ENCODE peak calls at places on chromosomes 11 and 22, in seven cellular contexts. One of them, this sample, is unnamed.

GRCh38 chr11:105177658-105178057 is 38.1 kb upstream of the CARD18 start:
- DNase-seq in IMR-90: peak
- DNase-seq in endothelial cell of umbilical vein: peak
- DNase-seq in sigmoid colon: no peak
- DNase-seq in tibial nerve: no peak
- DNase-seq in A549: no peak
- DNase-seq in K562: no peak
- DNase-seq in this sample: no peak

GRCh38 chr11:34972892-34973291 is 56.5 kb downstream of the PDHX start:
- DNase-seq in IMR-90: peak
- DNase-seq in endothelial cell of umbilical vein: no peak
- DNase-seq in sigmoid colon: no peak
- DNase-seq in tibial nerve: no peak
- DNase-seq in A549: no peak
- DNase-seq in K562: no peak
- DNase-seq in this sample: no peak

GRCh38 chr11:111977141-111978027 is 40.2 kb downstream of the DIXDC1 start:
- DNase-seq in IMR-90: no peak
- DNase-seq in endothelial cell of umbilical vein: peak
- DNase-seq in sigmoid colon: peak
- DNase-seq in tibial nerve: peak
- DNase-seq in A549: no peak
- DNase-seq in K562: no peak
- DNase-seq in this sample: peak

GRCh38 chr11:9906043-9906791 is 242.3 kb downstream of the SWAP70 start:
- DNase-seq in IMR-90: peak
- DNase-seq in endothelial cell of umbilical vein: peak
- DNase-seq in sigmoid colon: no peak
- DNase-seq in tibial nerve: no peak
- DNase-seq in A549: peak
- DNase-seq in K562: no peak
- DNase-seq in this sample: no peak

GRCh38 chr22:35552186-35552842 is 11.7 kb downstream of the RASD2 start:
- DNase-seq in IMR-90: no peak
- DNase-seq in endothelial cell of umbilical vein: peak
- DNase-seq in sigmoid colon: no peak
- DNase-seq in tibial nerve: no peak
- DNase-seq in A549: peak
- DNase-seq in K562: peak
- DNase-seq in this sample: peak

GRCh38 chr11:128179512-128179911 is 407.8 kb downstream of the ETS1 start:
- DNase-seq in IMR-90: no peak
- DNase-seq in endothelial cell of umbilical vein: no peak
- DNase-seq in sigmoid colon: no peak
- DNase-seq in tibial nerve: no peak
- DNase-seq in A549: no peak
- DNase-seq in K562: no peak
- DNase-seq in this sample: no peak

GRCh38 chr22:28017859-28018258 is 98.8 kb upstream of the PITPNB start:
- DNase-seq in IMR-90: no peak
- DNase-seq in endothelial cell of umbilical vein: no peak
- DNase-seq in sigmoid colon: peak
- DNase-seq in tibial nerve: no peak
- DNase-seq in A549: no peak
- DNase-seq in K562: no peak
- DNase-seq in this sample: no peak

GRCh38 chr11:93686226-93686625 is 24.7 kb downstream of the CEP295 start:
- DNase-seq in IMR-90: no peak
- DNase-seq in endothelial cell of umbilical vein: no peak
- DNase-seq in sigmoid colon: no peak
- DNase-seq in tibial nerve: no peak
- DNase-seq in A549: no peak
- DNase-seq in K562: no peak
- DNase-seq in this sample: no peak

GRCh38 chr22:49023879-49024774 is 803.5 kb downstream of the BRD1 start:
- DNase-seq in IMR-90: no peak
- DNase-seq in endothelial cell of umbilical vein: no peak
- DNase-seq in sigmoid colon: peak
- DNase-seq in tibial nerve: no peak
- DNase-seq in A549: no peak
- DNase-seq in K562: no peak
- DNase-seq in this sample: no peak

GRCh38 chr11:85889676-85890579 is 34.7 kb downstream of the CCDC83 start:
- DNase-seq in IMR-90: peak
- DNase-seq in endothelial cell of umbilical vein: no peak
- DNase-seq in sigmoid colon: no peak
- DNase-seq in tibial nerve: no peak
- DNase-seq in A549: peak
- DNase-seq in K562: no peak
- DNase-seq in this sample: no peak

GRCh38 chr11:65539401-65540289 is 14.8 kb downstream of the SCYL1 start:
- DNase-seq in IMR-90: no peak
- DNase-seq in endothelial cell of umbilical vein: no peak
- DNase-seq in sigmoid colon: peak
- DNase-seq in tibial nerve: no peak
- DNase-seq in A549: no peak
- DNase-seq in K562: peak
- DNase-seq in this sample: no peak
- TF ChIP-seq POLR2A in IMR-90: no peak
- TF ChIP-seq POLR2A in endothelial cell of umbilical vein: no peak
- TF ChIP-seq POLR2A in sigmoid colon: no peak
- TF ChIP-seq POLR2A in tibial nerve: no peak
- TF ChIP-seq POLR2A in A549: no peak
- TF ChIP-seq POLR2A in K562: no peak
- TF ChIP-seq POLR2A in this sample: no peak

DNA sequence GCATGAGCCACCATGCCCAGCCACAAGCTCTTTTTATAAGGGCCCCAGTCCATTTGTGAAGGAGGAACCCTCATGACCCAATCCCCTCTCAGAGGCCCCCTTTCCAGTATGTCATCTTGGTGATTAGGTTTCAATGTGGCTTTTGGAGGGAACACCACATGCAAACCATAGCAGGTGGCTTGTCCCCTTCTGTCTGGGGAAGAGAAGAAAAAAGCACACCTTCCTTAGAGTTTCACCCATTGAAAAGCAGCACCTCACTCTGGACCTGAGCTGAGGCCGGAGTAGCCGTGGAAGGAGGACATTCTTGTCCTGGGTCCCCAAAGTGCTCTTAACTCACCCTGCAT is 25.4 kb downstream of the NEAT1 start:
- DNase-seq in IMR-90: peak
- DNase-seq in endothelial cell of umbilical vein: peak
- DNase-seq in sigmoid colon: no peak
- DNase-seq in tibial nerve: no peak
- DNase-seq in A549: no peak
- DNase-seq in K562: no peak
- DNase-seq in this sample: no peak
- TF ChIP-seq POLR2A in IMR-90: peak
- TF ChIP-seq POLR2A in endothelial cell of umbilical vein: no peak
- TF ChIP-seq POLR2A in sigmoid colon: no peak
- TF ChIP-seq POLR2A in tibial nerve: no peak
- TF ChIP-seq POLR2A in A549: no peak
- TF ChIP-seq POLR2A in K562: no peak
- TF ChIP-seq POLR2A in this sample: no peak

GRCh38 chr11:84413547-84413946 is 1127.4 kb upstream of the CCDC90B start:
- DNase-seq in IMR-90: no peak
- DNase-seq in endothelial cell of umbilical vein: no peak
- DNase-seq in sigmoid colon: no peak
- DNase-seq in tibial nerve: no peak
- DNase-seq in A549: no peak
- DNase-seq in K562: no peak
- DNase-seq in this sample: no peak

GRCh38 chr11:84412862-84413261 is 1126.7 kb upstream of the CCDC90B start:
- DNase-seq in IMR-90: no peak
- DNase-seq in endothelial cell of umbilical vein: no peak
- DNase-seq in sigmoid colon: no peak
- DNase-seq in tibial nerve: no peak
- DNase-seq in A549: no peak
- DNase-seq in K562: no peak
- DNase-seq in this sample: no peak

GRCh38 chr11:84419576-84419975 is 1133.4 kb upstream of the CCDC90B start:
- DNase-seq in IMR-90: no peak
- DNase-seq in endothelial cell of umbilical vein: no peak
- DNase-seq in sigmoid colon: no peak
- DNase-seq in tibial nerve: no peak
- DNase-seq in A549: no peak
- DNase-seq in K562: no peak
- DNase-seq in this sample: no peak

GRCh38 chr11:84420261-84420660 is 1134.1 kb upstream of the CCDC90B start:
- DNase-seq in IMR-90: no peak
- DNase-seq in endothelial cell of umbilical vein: no peak
- DNase-seq in sigmoid colon: no peak
- DNase-seq in tibial nerve: no peak
- DNase-seq in A549: no peak
- DNase-seq in K562: no peak
- DNase-seq in this sample: no peak

GRCh38 chr11:84414936-84415335 is 1128.8 kb upstream of the CCDC90B start:
- DNase-seq in IMR-90: no peak
- DNase-seq in endothelial cell of umbilical vein: no peak
- DNase-seq in sigmoid colon: no peak
- DNase-seq in tibial nerve: no peak
- DNase-seq in A549: no peak
- DNase-seq in K562: no peak
- DNase-seq in this sample: no peak
- TF ChIP-seq POLR2A in IMR-90: no peak
- TF ChIP-seq POLR2A in endothelial cell of umbilical vein: no peak
- TF ChIP-seq POLR2A in sigmoid colon: no peak
- TF ChIP-seq POLR2A in tibial nerve: no peak
- TF ChIP-seq POLR2A in A549: no peak
- TF ChIP-seq POLR2A in K562: no peak
- TF ChIP-seq POLR2A in this sample: no peak

DNA sequence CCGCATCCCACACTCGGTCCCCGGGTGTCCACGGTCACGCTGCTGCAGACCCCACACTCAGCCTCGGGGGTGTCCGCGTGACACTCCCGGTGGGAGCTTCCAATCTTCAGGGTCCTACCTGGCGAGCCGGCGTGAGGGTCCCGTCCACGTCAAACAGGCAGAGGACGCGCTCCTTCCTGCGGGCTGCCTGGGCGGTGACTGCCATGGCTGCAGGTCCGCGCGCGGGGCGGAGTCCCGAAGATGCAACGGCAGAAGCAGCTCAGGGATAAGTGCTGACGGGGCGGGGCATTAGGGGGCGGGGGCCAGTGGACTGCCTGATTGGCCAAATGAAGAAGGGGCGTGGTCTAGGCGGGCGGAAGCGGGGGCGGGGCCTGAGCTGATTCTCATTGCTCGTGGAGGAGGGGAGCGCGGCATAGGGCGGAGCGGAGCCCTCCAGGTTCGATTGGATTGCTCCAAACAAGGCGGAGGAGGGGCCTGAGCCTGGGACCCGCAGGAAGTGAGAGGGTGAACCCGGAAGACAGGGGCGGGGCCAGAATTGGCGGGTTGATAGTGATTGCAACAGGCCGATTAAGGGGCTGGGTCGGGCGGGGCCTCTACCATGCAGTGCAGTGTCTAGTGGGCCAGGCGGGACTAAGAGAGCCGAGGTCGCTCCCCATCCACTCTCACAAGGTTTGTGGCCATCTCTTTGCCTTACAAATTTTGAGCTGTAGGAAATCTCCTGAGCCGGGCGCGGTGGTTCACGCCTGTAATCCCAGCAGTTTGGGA is at the start of gene PMM1:
- DNase-seq in IMR-90: peak
- DNase-seq in endothelial cell of umbilical vein: peak
- DNase-seq in sigmoid colon: peak
- DNase-seq in tibial nerve: peak
- DNase-seq in A549: peak
- DNase-seq in K562: peak
- DNase-seq in this sample: peak
- TF ChIP-seq POLR2A in IMR-90: peak
- TF ChIP-seq POLR2A in endothelial cell of umbilical vein: peak
- TF ChIP-seq POLR2A in sigmoid colon: peak
- TF ChIP-seq POLR2A in tibial nerve: peak
- TF ChIP-seq POLR2A in A549: peak
- TF ChIP-seq POLR2A in K562: peak
- TF ChIP-seq POLR2A in this sample: peak

GRCh38 chr22:33919591-33920501 is at the start of gene LARGE1:
- DNase-seq in IMR-90: peak
- DNase-seq in endothelial cell of umbilical vein: no peak
- DNase-seq in sigmoid colon: peak
- DNase-seq in tibial nerve: no peak
- DNase-seq in A549: peak
- DNase-seq in K562: peak
- DNase-seq in this sample: no peak
- TF ChIP-seq POLR2A in IMR-90: no peak
- TF ChIP-seq POLR2A in endothelial cell of umbilical vein: no peak
- TF ChIP-seq POLR2A in sigmoid colon: no peak
- TF ChIP-seq POLR2A in tibial nerve: no peak
- TF ChIP-seq POLR2A in A549: no peak
- TF ChIP-seq POLR2A in K562: no peak
- TF ChIP-seq POLR2A in this sample: no peak

DNA sequence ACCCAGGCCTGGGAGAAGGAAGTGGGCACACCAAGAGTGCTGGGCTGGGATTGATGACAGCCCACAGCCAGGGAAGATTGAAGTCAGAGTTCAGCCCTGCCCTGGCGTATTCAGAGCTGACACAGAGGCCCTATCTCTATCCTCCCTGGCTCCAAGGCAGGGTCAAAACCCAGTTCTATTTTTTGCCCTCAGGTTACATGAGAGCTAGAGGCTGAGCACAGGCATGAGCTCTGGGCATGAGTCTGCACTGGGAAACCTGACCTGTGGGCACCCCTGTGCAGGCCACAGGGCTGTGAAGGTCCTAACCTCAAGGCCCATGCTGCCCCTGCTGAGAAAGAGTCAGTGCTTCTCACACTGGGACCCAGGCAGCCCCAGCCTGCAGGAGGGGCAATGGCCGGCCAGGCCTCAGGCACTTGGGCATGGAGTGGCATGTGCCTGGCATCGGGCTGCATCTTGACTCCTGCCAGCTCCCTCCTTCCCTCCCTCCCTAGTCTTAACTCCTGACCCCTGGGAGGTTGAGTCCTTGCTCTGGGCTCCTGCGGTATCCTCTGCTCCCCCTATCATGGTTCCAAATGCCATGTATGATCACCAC is 5.4 kb downstream of the SLC35E4 start:
- DNase-seq in IMR-90: no peak
- DNase-seq in endothelial cell of umbilical vein: no peak
- DNase-seq in sigmoid colon: no peak
- DNase-seq in tibial nerve: no peak
- DNase-seq in A549: no peak
- DNase-seq in K562: no peak
- DNase-seq in this sample: no peak
- TF ChIP-seq POLR2A in IMR-90: no peak
- TF ChIP-seq POLR2A in endothelial cell of umbilical vein: no peak
- TF ChIP-seq POLR2A in sigmoid colon: no peak
- TF ChIP-seq POLR2A in tibial nerve: no peak
- TF ChIP-seq POLR2A in A549: no peak
- TF ChIP-seq POLR2A in K562: no peak
- TF ChIP-seq POLR2A in this sample: no peak

GRCh38 chr11:72112541-72113136 is at the start of gene ANAPC15:
- DNase-seq in IMR-90: peak
- DNase-seq in endothelial cell of umbilical vein: peak
- DNase-seq in sigmoid colon: peak
- DNase-seq in tibial nerve: peak
- DNase-seq in A549: peak
- DNase-seq in K562: peak
- DNase-seq in this sample: peak
- TF ChIP-seq POLR2A in IMR-90: peak
- TF ChIP-seq POLR2A in endothelial cell of umbilical vein: peak
- TF ChIP-seq POLR2A in sigmoid colon: peak
- TF ChIP-seq POLR2A in tibial nerve: peak
- TF ChIP-seq POLR2A in A549: peak
- TF ChIP-seq POLR2A in K562: peak
- TF ChIP-seq POLR2A in this sample: peak

This sample was measured in erythroblast.